ENCODE peak calls at places on chromosomes 6 and 20, in eight cellular contexts. L is mammary epithelial cell, U is left ventricle myocardium inferior, Y is fibroblast of lung, D is PC-3, S is uterus, X is lower lobe of right lung, O is astrocyte. F is an unnamed sample.

GRCh38 chr6:110430236-110430635 is 14.9 kb upstream of the DDO start:
- DNase-seq in L (no peak), U (no peak), Y (no peak), D (no peak), S (no peak), X (no peak), O (no peak), F (no peak)

GRCh38 chr6:44180406-44180805 is 21.8 kb downstream of the CAPN11 start:
- DNase-seq in L (no peak), U (no peak), Y (no peak), D (no peak), S (no peak), X (no peak), O (no peak), F (no peak)

GRCh38 chr20:51118216-51118615 is 95.3 kb upstream of the KCNG1 start:
- DNase-seq in L (no peak), U (no peak), Y (no peak), D (no peak), S (no peak), X (no peak), O (no peak), F (no peak)

GRCh38 chr6:104281370-104281769 is 578.3 kb downstream of the HACE1 start:
- DNase-seq in L (no peak), U (no peak), Y (no peak), D (peak; percentile 5), S (no peak), X (no peak), O (no peak), F (no peak)

GRCh38 chr20:18647777-18648176 is 59.9 kb downstream of the DTD1 start:
- DNase-seq in L (no peak), U (no peak), Y (no peak), D (no peak), S (no peak), X (no peak), O (no peak), F (no peak)

GRCh38 chr6:4491501-4492260 is 284.5 kb upstream of the CDYL start:
- DNase-seq in L (peak; percentile 67), U (no peak), Y (peak; percentile 11), D (peak; percentile 31), S (no peak), X (no peak), O (no peak), F (no peak)

GRCh38 chr20:16115891-16116577 is 457.2 kb downstream of the KIF16B start:
- DNase-seq in L (no peak), U (peak; percentile 39), Y (no peak), D (no peak), S (no peak), X (no peak), O (no peak), F (no peak)

GRCh38 chr20:2692886-2693285 is 306 bp downstream of the EBF4 start:
- DNase-seq in L (no peak), U (no peak), Y (no peak), D (no peak), S (no peak), X (no peak), O (no peak), F (no peak)

GRCh38 chr6:158552055-158552795 is 7.7 kb upstream of the TMEM181 start:
- DNase-seq in L (no peak), U (no peak), Y (no peak), D (no peak), S (no peak), X (no peak), O (no peak), F (no peak)

GRCh38 chr6:126020305-126021050 is 34.1 kb downstream of the TRMT11 start:
- DNase-seq in L (no peak), U (no peak), Y (no peak), D (no peak), S (no peak), X (no peak), O (peak; percentile 45), F (no peak)

GRCh38 chr6:110493253-110493800 is 16.9 kb upstream of the SLC22A16 start:
- DNase-seq in L (no peak), U (no peak), Y (no peak), D (no peak), S (no peak), X (no peak), O (no peak), F (no peak)

GRCh38 chr6:90429713-90430112 is 133.1 kb upstream of the BACH2 start:
- DNase-seq in L (peak; percentile 40), U (no peak), Y (peak; percentile 43), D (no peak), S (no peak), X (no peak), O (peak; percentile 11), F (no peak)

GRCh38 chr6:82114748-82115147 is 132.8 kb downstream of the IBTK start:
- DNase-seq in L (no peak), U (no peak), Y (no peak), D (no peak), S (no peak), X (no peak), O (no peak), F (no peak)

GRCh38 chr6:3312604-3313167 is 53.9 kb downstream of the PSMG4 start:
- DNase-seq in L (no peak), U (no peak), Y (no peak), D (no peak), S (no peak), X (no peak), O (no peak), F (no peak)

GRCh38 chr20:59688999-59689398 is 84.7 kb downstream of the PHACTR3 start:
- DNase-seq in L (no peak), U (no peak), Y (no peak), D (no peak), S (no peak), X (no peak), O (no peak), F (no peak)

GRCh38 chr6:5107332-5107731 is 22.2 kb downstream of the PPP1R3G start:
- DNase-seq in L (no peak), U (peak; percentile 55), Y (no peak), D (no peak), S (no peak), X (no peak), O (no peak), F (no peak)

GRCh38 chr6:144797881-144798589 is 512.9 kb downstream of the UTRN start:
- DNase-seq in L (peak; percentile 16), U (no peak), Y (peak; percentile 70), D (peak; percentile 95), S (no peak), X (no peak), O (peak; percentile 77), F (no peak)

GRCh38 chr6:70673601-70674000 is 5.9 kb downstream of the SMAP1 start:
- DNase-seq in L (peak; percentile 26), U (no peak), Y (peak; percentile 8), D (peak; percentile 21), S (no peak), X (no peak), O (peak; percentile 48), F (no peak)

GRCh38 chr20:58538752-58539151 is 23.6 kb upstream of the APCDD1L start:
- DNase-seq in L (peak; percentile 73), U (no peak), Y (no peak), D (peak; percentile 76), S (no peak), X (no peak), O (peak; percentile 79), F (no peak)

GRCh38 chr20:43941476-43942212 is 27.0 kb downstream of the TOX2 start:
- DNase-seq in L (peak; percentile 34), U (no peak), Y (no peak), D (peak; percentile 95), S (no peak), X (no peak), O (no peak), F (no peak)
- H3K4me3 ChIP-seq in L (no peak overlapping the region), U (no peak overlapping the region), Y (no peak overlapping the region), D (no peak overlapping the region), S (no peak overlapping the region), X (no peak overlapping the region), O (no peak overlapping the region), F (no peak overlapping the region)

DNA sequence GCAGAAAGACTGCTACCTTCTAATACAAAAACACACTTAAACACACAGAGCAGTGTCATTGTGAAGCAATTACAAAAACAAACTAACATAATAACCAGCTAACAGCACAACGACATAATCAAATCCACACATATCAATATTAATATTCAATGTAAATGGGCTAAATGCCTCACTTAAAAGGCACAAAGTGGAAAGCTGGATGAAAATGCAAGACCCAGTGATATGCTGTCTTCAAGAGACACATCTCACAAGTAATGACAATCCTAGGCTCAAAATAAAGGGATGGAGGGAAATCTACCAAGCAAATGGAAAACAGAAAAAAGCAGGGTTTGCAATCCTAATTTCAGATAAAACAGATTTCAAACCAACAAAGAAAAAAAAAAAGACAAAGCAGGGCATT is 67.8 kb upstream of the HTR1E start:
- DNase-seq in L (no peak), U (no peak), Y (no peak), D (no peak), S (no peak), X (no peak), O (no peak), F (no peak)
- H3K27me3 ChIP-seq in L (no peaks in the 10 kb centered on the region), U (no peaks in the 10 kb centered on the region), Y (no peaks in the 10 kb centered on the region), D (no peaks in the 10 kb centered on the region), S (no peaks in the 10 kb centered on the region), X (no peaks in the 10 kb centered on the region), O (no peaks in the 10 kb centered on the region), F (no peaks in the 10 kb centered on the region)

GRCh38 chr20:41426361-41426900 is 59.8 kb upstream of the EMILIN3 start:
- DNase-seq in L (no peak), U (no peak), Y (peak; percentile 11), D (no peak), S (no peak), X (no peak), O (no peak), F (no peak)
- H3K36me3 ChIP-seq in L (peaks cover 2% of the 10 kb centered on the region), U (peaks cover 73% of the 10 kb centered on the region), Y (peaks cover 4% of the 10 kb centered on the region), D (peaks cover 22% of the 10 kb centered on the region), S (no peaks in the 10 kb centered on the region), X (peaks cover 82% of the 10 kb centered on the region), O (peaks cover 3% of the 10 kb centered on the region), F (peaks cover 11% of the 10 kb centered on the region)

GRCh38 chr6:122048570-122048969 is 350.9 kb upstream of the HSF2 start:
- DNase-seq in L (no peak), U (no peak), Y (peak; percentile 49), D (no peak), S (no peak), X (no peak), O (no peak), F (no peak)
- H3K4me3 ChIP-seq in L (no peak overlapping the region), U (no peak overlapping the region), Y (peak overlapping the region; percentile 38), D (no peak overlapping the region), S (no peak overlapping the region), X (no peak overlapping the region), O (no peak overlapping the region), F (no peak overlapping the region)

GRCh38 chr20:46049190-46049589 is 20.2 kb downstream of the SLC12A5 start:
- DNase-seq in L (no peak), U (no peak), Y (no peak), D (no peak), S (no peak), X (no peak), O (no peak), F (no peak)
- H3K27me3 ChIP-seq in L (no peaks in the 10 kb centered on the region), U (peaks cover 97% of the 10 kb centered on the region), Y (no peaks in the 10 kb centered on the region), D (peaks cover 38% of the 10 kb centered on the region), S (no peaks in the 10 kb centered on the region), X (peaks cover 13% of the 10 kb centered on the region), O (peaks cover 20% of the 10 kb centered on the region), F (peaks cover 3% of the 10 kb centered on the region)

DNA sequence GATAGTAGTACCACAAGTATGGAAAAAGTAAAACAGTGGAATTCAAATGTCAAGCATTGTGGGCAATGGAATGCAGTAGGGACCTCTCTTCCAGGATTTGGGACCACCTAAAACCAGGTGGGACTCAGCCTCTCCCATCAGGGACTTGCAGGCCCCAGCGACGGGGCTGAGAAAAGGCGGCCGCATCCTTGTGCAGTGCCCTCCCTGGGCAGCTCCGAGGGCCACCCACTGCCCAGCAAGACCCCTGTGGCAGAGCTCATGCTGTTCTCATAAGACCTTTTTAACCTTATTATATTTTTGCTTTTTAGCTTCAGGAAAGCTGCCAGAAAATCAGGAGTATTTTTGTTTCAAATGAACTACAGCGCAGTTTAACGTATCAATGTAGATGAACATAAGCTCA is 142.6 kb upstream of the RPS6KA2 start:
- DNase-seq in L (no peak), U (no peak), Y (no peak), D (no peak), S (no peak), X (no peak), O (no peak), F (no peak)
- H3K36me3 ChIP-seq in L (no peaks in the 10 kb centered on the region), U (no peaks in the 10 kb centered on the region), Y (no peaks in the 10 kb centered on the region), D (no peaks in the 10 kb centered on the region), S (no peaks in the 10 kb centered on the region), X (no peaks in the 10 kb centered on the region), O (no peaks in the 10 kb centered on the region), F (no peaks in the 10 kb centered on the region)

F was measured in GM06990.